ENCODE peak calls at places on chromosome X, in six cellular contexts. M, T, I, Q, A and R are unnamed samples.
A peak's percentile ranks its signal among the peaks of the same experiment; 100 is the strongest.

GRCh38 chrX:1883772-1884171 is 268.9 kb downstream of the ASMT start:
- DNase-seq in M (no peak), T (no peak), I (no peak), Q (no peak), A (no peak), R (no peak)

GRCh38 chrX:110795645-110796510 is at the start of gene CHRDL1:
- DNase-seq in M (no peak), T (no peak), I (peak; percentile 36), Q (no peak), A (peak; percentile 49), R (no peak)

GRCh38 chrX:81259008-81259713 is 57.3 kb downstream of the SH3BGRL start:
- DNase-seq in M (no peak), T (no peak), I (no peak), Q (no peak), A (no peak), R (no peak)

GRCh38 chrX:3295731-3296130 is 50.7 kb downstream of the MXRA5 start:
- DNase-seq in M (no peak), T (no peak), I (peak; percentile 21), Q (no peak), A (no peak), R (no peak)

GRCh38 chrX:150693782-150694574 is 782 bp downstream of the MTMR1 start:
- DNase-seq in M (peak; percentile 47), T (peak; percentile 62), I (peak; percentile 65), Q (peak; percentile 68), A (no peak), R (peak; percentile 53)

GRCh38 chrX:103686199-103687072 is at the start of gene MORF4L2:
- DNase-seq in M (peak; percentile 83), T (peak; percentile 72), I (peak; percentile 90), Q (peak; percentile 92), A (peak; percentile 86), R (peak; percentile 66)

GRCh38 chrX:53481093-53481492 is 46.9 kb upstream of the HSD17B10 start:
- DNase-seq in M (no peak), T (no peak), I (peak; percentile 31), Q (no peak), A (no peak), R (no peak)

GRCh38 chrX:96480081-96480480 is 204.6 kb upstream of the DIAPH2 start:
- DNase-seq in M (no peak), T (no peak), I (no peak), Q (no peak), A (no peak), R (no peak)

GRCh38 chrX:38149016-38149415 is 71.7 kb downstream of the SRPX start:
- DNase-seq in M (no peak), T (no peak), I (no peak), Q (no peak), A (no peak), R (no peak)

GRCh38 chrX:117972681-117973080 is 143.9 kb downstream of the KLHL13 start:
- DNase-seq in M (no peak), T (no peak), I (no peak), Q (no peak), A (no peak), R (no peak)

GRCh38 chrX:45479835-45480422 is 279.3 kb upstream of the DIPK2B start:
- DNase-seq in M (no peak), T (no peak), I (no peak), Q (no peak), A (no peak), R (no peak)

GRCh38 chrX:34223574-34223973 is 91.5 kb upstream of the FAM47A start:
- DNase-seq in M (no peak), T (no peak), I (no peak), Q (no peak), A (no peak), R (no peak)

GRCh38 chrX:30504309-30504708 is 73.3 kb downstream of the TASL start:
- DNase-seq in M (no peak), T (no peak), I (no peak), Q (no peak), A (no peak), R (no peak)

GRCh38 chrX:38279188-38279587 is 48.1 kb downstream of the RPGR start:
- DNase-seq in M (no peak), T (no peak), I (no peak), Q (no peak), A (no peak), R (no peak)

GRCh38 chrX:136773649-136774048 is 7.1 kb downstream of the ARHGEF6 start:
- DNase-seq in M (no peak), T (no peak), I (no peak), Q (no peak), A (no peak), R (no peak)

GRCh38 chrX:147570483-147570882 is 341.2 kb upstream of the FMR1 start:
- DNase-seq in M (no peak), T (no peak), I (no peak), Q (no peak), A (no peak), R (no peak)

GRCh38 chrX:7330971-7331746 is 183.2 kb upstream of the PUDP start:
- DNase-seq in M (no peak), T (no peak), I (no peak), Q (no peak), A (peak; percentile 26), R (no peak)

GRCh38 chrX:65528705-65529340 is 5.8 kb downstream of the LAS1L start:
- DNase-seq in M (peak; percentile 22), T (peak; percentile 19), I (peak; percentile 59), Q (peak; percentile 42), A (peak; percentile 42), R (peak; percentile 32)

DNA sequence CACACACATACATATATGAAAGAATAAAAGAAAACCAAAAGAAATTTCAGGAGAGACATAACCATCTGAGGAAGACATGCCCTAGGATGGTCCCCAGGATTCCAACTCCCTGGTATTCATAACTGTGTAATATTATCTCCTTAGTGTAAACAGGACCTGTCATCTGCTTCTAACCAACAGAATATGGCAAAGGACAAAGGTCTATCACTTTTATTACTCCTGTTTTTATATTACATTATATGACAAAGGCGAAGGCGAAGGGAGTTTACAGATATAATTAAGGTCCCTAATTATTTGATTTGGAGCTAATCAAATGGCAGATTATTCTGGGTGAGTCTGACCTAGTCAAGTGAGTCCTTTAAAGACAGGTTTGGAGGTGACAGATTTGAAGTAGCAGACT is 155.1 kb downstream of the MID1 start:
- DNase-seq in M (no peak), T (no peak), I (no peak), Q (no peak), A (no peak), R (no peak)
- H3K9me3 ChIP-seq in M (no peaks in the 10 kb centered on the region), T (no peaks in the 10 kb centered on the region), I (no peaks in the 10 kb centered on the region), Q (no peaks in the 10 kb centered on the region), A (no peaks in the 10 kb centered on the region), R (no peaks in the 10 kb centered on the region)

DNA sequence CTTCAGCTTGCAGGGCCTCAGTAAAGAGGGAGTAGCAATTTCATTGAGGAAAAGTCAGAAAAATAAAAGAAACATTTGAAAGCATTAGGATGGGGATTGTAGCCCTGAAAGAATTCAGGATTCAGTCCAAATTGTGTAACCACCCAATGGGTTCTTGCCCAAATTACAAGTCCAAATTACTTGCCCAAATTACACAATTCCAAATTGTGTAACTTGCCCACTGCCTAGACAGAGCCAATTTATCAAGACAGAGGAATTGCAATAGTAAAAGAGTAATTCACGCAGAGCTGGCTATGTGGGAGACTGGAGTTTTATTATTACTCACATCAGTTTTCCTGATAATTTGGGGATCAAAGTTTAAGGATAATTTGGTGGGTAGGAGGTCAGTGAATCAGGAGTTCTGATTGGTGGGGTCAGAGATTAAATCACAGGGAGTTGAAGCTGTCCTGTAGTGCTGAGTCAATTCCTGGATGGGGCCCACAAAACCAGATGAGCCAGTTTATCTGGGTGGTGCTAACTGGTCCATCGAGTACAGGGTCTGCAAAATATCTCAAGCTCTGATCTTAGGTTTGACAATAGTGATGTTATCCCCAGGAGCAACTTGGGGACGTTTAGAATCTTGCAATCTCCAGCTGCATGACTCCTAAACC is 18.1 kb upstream of the PAGE5 start:
- DNase-seq in M (no peak), T (no peak), I (no peak), Q (no peak), A (no peak), R (no peak)
- H3K9me3 ChIP-seq in M (no peaks in the 10 kb centered on the region), T (no peaks in the 10 kb centered on the region), I (no peaks in the 10 kb centered on the region), Q (no peaks in the 10 kb centered on the region), A (no peaks in the 10 kb centered on the region), R (no peaks in the 10 kb centered on the region)

GRCh38 chrX:74353984-74354383 is 50.0 kb downstream of the ZCCHC13 start:
- DNase-seq in M (no peak), T (no peak), I (no peak), Q (no peak), A (no peak), R (no peak)
- H3K9me3 ChIP-seq in M (no peaks in the 10 kb centered on the region), T (no peaks in the 10 kb centered on the region), I (no peaks in the 10 kb centered on the region), Q (no peaks in the 10 kb centered on the region), A (no peaks in the 10 kb centered on the region), R (no peaks in the 10 kb centered on the region)

DNA sequence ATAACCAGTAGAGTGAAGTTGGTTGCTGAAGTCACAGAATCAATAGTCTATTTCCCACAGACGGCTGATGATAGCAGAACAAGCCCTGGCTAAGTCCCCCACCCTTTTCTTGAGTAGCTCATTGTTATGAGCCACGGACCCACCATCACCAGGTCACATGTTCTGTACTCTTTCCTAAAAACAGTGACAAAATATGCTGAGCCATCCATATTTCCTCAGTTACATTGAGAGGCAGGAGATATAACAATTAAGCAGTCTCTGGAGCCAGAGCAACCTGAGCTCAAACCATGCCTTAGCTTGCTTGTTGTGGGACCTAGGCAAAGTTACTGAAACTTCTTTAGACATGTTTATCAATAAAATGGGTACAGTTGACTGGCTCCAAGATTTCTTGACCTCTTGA is 2.9 kb upstream of the CSTF2 start:
- DNase-seq in M (no peak), T (no peak), I (no peak), Q (no peak), A (no peak), R (no peak)
- H3K9me3 ChIP-seq in M (no peaks in the 10 kb centered on the region), T (no peaks in the 10 kb centered on the region), I (no peaks in the 10 kb centered on the region), Q (no peaks in the 10 kb centered on the region), A (no peaks in the 10 kb centered on the region), R (no peaks in the 10 kb centered on the region)

GRCh38 chrX:47915886-47916493 is 79.3 kb downstream of the ZNF81 start:
- DNase-seq in M (no peak), T (no peak), I (no peak), Q (no peak), A (no peak), R (no peak)
- H3K9me3 ChIP-seq in M (peaks cover 14% of the 10 kb centered on the region), T (peaks cover 17% of the 10 kb centered on the region), I (peaks cover 5% of the 10 kb centered on the region), Q (peaks cover 12% of the 10 kb centered on the region), A (no peaks in the 10 kb centered on the region), R (peaks cover 9% of the 10 kb centered on the region)

GRCh38 chrX:68725966-68726365 is 78.5 kb downstream of the STARD8 start:
- DNase-seq in M (no peak), T (no peak), I (no peak), Q (no peak), A (no peak), R (no peak)

GRCh38 chrX:68727696-68728095 is 80.2 kb downstream of the STARD8 start:
- DNase-seq in M (no peak), T (no peak), I (no peak), Q (no peak), A (no peak), R (no peak)

GRCh38 chrX:68728186-68728585 is 80.7 kb downstream of the STARD8 start:
- DNase-seq in M (no peak), T (no peak), I (no peak), Q (no peak), A (no peak), R (no peak)

GRCh38 chrX:68724531-68725020 is 77.1 kb downstream of the STARD8 start:
- DNase-seq in M (no peak), T (no peak), I (no peak), Q (no peak), A (no peak), R (no peak)

DNA sequence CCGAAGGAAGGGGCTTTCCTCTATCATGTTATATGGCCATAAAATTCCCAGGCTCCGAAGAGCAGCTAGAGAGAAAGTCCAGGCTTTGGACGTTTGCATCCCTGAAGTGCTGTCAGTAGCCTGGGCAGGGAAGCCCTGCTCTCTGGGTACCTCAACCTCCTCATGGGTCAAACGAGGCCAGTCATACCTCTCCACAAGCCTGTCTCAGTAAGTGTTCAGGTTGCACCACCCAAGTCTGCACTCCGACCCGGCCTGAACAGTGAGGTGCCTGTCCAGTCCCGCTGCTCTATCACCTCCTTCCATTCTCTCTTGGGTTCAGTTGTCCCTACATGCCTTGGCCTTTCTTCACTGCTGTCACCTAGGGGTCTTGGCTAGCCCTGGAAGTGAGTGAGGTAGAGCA is 78.9 kb downstream of the STARD8 start:
- DNase-seq in M (no peak), T (no peak), I (no peak), Q (no peak), A (no peak), R (no peak)
- H3K9me3 ChIP-seq in M (no peaks in the 10 kb centered on the region), T (no peaks in the 10 kb centered on the region), I (no peaks in the 10 kb centered on the region), Q (no peaks in the 10 kb centered on the region), A (no peaks in the 10 kb centered on the region), R (no peaks in the 10 kb centered on the region)